ENCODE peak calls at places on chromosome 16, in six cellular contexts. Y is pancreas, O is mammary epithelial cell, W is HCT116, T is psoas muscle, Z is heart left ventricle. I is an unnamed sample.

GRCh38 chr16:80274576-80275191 is 266.1 kb upstream of the DYNLRB2 start:
- DNase-seq in Y (no peak), O (peak), W (no peak), T (no peak), Z (no peak), I (no peak)

GRCh38 chr16:84360170-84360569 is 8.2 kb upstream of the ATP2C2 start:
- DNase-seq in Y (no peak), O (peak), W (no peak), T (no peak), Z (no peak), I (no peak)

GRCh38 chr16:80683646-80684045 is 120.8 kb downstream of the CDYL2 start:
- DNase-seq in Y (no peak), O (no peak), W (no peak), T (no peak), Z (no peak), I (no peak)

GRCh38 chr16:22948603-22949368 is 134.8 kb downstream of the HS3ST2 start:
- DNase-seq in Y (peak), O (peak), W (peak), T (peak), Z (peak), I (peak)

GRCh38 chr16:12203780-12204351 is 227.3 kb downstream of the SNX29 start:
- DNase-seq in Y (no peak), O (no peak), W (no peak), T (no peak), Z (no peak), I (no peak)

GRCh38 chr16:70653809-70654771 is 7.7 kb downstream of the IL34 start:
- DNase-seq in Y (peak), O (peak), W (peak), T (peak), Z (peak), I (peak)

GRCh38 chr16:259226-259625 is 16.5 kb downstream of the RGS11 start:
- DNase-seq in Y (no peak), O (no peak), W (no peak), T (no peak), Z (no peak), I (no peak)

GRCh38 chr16:54817432-54817831 is 113.2 kb upstream of the IRX5 start:
- DNase-seq in Y (no peak), O (peak), W (no peak), T (no peak), Z (no peak), I (no peak)

GRCh38 chr16:12489362-12489761 is 314.3 kb downstream of the CPPED1 start:
- DNase-seq in Y (no peak), O (no peak), W (no peak), T (no peak), Z (no peak), I (no peak)

GRCh38 chr16:67030221-67030962 is 1.4 kb downstream of the CBFB start:
- DNase-seq in Y (no peak), O (no peak), W (no peak), T (no peak), Z (no peak), I (peak)

GRCh38 chr16:54331241-54332002 is 44.8 kb upstream of the IRX3 start:
- DNase-seq in Y (no peak), O (no peak), W (no peak), T (no peak), Z (no peak), I (no peak)

GRCh38 chr16:70437582-70438324 is 1.1 kb downstream of the ST3GAL2 start:
- DNase-seq in Y (no peak), O (peak), W (no peak), T (no peak), Z (no peak), I (no peak)

GRCh38 chr16:67246081-67246944 is 968 bp downstream of the FHOD1 start:
- DNase-seq in Y (peak), O (peak), W (peak), T (peak), Z (peak), I (peak)

DNA sequence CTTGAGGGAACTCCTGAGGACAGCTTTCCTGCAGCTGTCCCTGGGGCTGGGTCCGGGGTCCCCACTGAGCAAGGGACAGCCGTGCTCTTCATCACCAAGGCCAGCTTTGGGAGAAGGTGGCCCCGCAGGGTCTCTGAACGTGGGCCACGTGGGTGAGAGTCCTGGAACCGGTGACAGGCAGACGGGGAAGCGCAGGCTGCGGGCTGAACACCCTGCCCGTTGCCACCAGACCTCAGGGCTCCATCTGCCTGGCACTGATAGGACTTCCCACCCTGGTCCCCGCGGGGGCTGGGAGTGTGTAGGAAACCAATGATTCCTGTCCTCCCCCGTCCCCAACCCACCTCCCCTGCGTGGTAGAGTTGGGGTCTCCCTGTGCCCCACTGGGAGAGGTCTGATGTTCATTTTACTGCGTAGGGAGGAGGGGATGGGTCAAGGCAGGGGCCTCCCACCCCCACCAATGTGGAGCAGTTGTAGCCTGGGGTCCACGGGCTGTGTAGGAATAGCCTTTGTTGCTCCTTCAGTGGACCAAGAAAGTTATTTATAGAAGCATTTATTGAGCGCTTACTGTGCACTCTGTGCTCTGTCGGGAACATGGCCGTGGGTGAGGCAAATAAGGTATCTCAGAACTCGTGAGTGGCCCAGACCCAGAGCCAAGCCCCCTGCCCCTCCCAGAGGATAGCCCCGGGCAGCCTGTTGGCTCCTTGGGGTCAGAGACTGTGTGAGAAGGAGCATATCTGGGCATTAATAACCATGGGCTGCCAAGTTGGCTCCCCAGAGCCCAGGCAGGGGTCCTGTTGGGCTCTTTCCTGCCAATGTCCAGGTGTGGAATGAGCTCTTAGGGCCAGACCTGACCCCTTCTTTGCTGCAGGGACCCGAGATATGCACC is 1.3 kb downstream of the ADGRG1 start:
- DNase-seq in Y (no peak), O (no peak), W (no peak), T (no peak), Z (no peak), I (no peak)
- H3K27ac ChIP-seq in Y (peak), O (no peak), W (no peak), T (peak), Z (peak), I (no peak)

DNA sequence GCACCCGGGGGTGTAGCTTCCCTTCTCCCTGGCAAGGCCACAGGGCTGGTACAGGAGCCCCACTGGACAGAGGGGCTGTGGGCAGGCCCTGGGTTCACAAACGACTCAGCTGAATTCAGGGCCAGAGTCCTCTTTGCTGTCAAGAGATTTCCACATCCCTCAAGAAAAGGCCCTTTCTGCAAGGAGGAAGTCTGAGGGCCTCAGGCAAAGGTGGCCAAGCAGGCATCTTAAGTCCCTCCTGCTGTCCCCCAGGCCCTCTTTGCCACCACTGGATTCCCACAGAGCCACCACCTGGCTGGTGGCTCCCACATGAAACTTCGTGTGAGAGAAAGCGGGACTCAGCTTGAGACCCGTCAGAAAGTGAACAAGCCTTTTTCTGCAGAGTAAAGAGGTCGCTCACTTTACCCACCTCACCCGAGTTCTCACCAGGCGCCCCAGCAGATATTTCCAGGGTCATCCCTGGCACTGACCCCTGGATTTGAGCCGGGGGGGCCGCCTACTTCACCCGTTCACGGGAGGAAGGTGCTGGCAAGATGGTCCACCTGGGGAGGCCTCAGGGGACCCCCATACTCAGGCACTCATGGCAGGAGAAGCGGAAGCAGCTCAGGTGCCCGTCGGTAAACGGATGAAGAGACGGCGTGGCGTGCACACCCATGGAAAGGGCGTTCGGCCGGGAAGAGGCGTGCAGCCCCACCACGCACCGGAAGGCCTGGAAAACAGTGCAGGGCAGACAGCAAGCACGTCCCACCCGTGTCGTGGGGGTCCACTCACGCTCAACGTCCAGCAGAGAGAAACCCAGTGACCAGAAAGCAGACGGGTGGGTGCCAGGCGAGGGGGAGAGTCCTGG is 3.6 kb downstream of the RNF166 start:
- DNase-seq in Y (no peak), O (no peak), W (no peak), T (no peak), Z (no peak), I (no peak)
- H3K27ac ChIP-seq in Y (peak), O (no peak), W (no peak), T (peak), Z (peak), I (peak)

GRCh38 chr16:3112058-3112880 is at the start of gene ZNF205:
- DNase-seq in Y (peak), O (peak), W (no peak), T (peak), Z (peak), I (peak)
- H3K27ac ChIP-seq in Y (peak), O (peak), W (peak), T (peak), Z (peak), I (peak)

GRCh38 chr16:3759736-3760135 is 42.4 kb upstream of the TRAP1 start:
- DNase-seq in Y (no peak), O (no peak), W (no peak), T (no peak), Z (no peak), I (no peak)
- H3K27ac ChIP-seq in Y (no peak), O (no peak), W (no peak), T (no peak), Z (no peak), I (no peak)

GRCh38 chr16:26889751-26890150 is 177.0 kb upstream of the C16orf82 start:
- DNase-seq in Y (no peak), O (no peak), W (no peak), T (no peak), Z (no peak), I (no peak)

DNA sequence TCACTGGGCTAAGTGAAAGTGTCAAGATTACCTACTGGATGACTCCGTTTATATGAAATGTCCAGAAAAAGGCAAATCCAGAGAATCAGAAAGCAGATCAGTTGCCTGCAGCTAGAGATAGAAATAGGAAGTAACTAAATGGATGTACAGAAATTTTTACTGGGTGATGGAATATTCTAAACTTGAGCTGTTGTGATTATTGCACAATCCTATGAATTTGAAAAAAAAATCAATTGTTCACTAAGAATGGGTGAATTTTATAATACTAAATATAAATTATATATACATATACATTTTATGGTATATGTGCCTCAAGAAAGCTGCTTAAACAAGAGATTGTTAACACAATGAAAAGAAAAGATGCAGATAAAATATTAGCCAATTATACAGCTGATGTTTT is 181.1 kb upstream of the C16orf82 start:
- DNase-seq in Y (no peak), O (no peak), W (no peak), T (no peak), Z (no peak), I (no peak)
- H3K27ac ChIP-seq in Y (no peak), O (no peak), W (no peak), T (no peak), Z (no peak), I (no peak)

GRCh38 chr16:2835638-2836493 is 5.8 kb downstream of the ZG16B start:
- DNase-seq in Y (peak), O (peak), W (peak), T (peak), Z (peak), I (no peak)
- H3K27ac ChIP-seq in Y (peak), O (peak), W (peak), T (no peak), Z (no peak), I (no peak)

GRCh38 chr16:51875834-51876725 is 670.9 kb downstream of the TOX3 start:
- DNase-seq in Y (no peak), O (no peak), W (no peak), T (no peak), Z (no peak), I (no peak)

GRCh38 chr16:51881731-51882130 is 665.2 kb downstream of the TOX3 start:
- DNase-seq in Y (no peak), O (no peak), W (no peak), T (no peak), Z (no peak), I (no peak)

GRCh38 chr16:51876934-51877333 is 670.0 kb downstream of the TOX3 start:
- DNase-seq in Y (no peak), O (no peak), W (no peak), T (no peak), Z (no peak), I (no peak)

GRCh38 chr16:51880776-51881175 is 666.2 kb downstream of the TOX3 start:
- DNase-seq in Y (no peak), O (peak), W (no peak), T (no peak), Z (no peak), I (no peak)

DNA sequence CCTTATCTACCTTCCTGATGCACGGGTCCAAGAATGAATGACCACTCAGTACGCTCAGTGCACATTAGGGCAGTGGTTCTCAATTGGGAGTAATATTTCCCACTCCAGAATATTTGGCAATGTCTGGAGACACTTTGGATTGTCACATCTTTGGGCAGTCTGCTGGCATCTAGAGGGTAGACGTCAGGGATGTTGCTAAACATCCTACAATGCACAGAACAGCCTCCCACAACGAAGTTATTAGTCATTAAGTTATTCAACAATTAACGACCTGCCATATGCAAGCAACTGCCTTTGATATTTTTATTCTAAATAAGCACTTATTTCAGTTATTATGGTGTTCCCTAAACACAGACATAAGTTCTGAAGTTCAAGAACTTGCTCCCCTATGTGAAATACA is 669.3 kb downstream of the TOX3 start:
- DNase-seq in Y (no peak), O (no peak), W (no peak), T (no peak), Z (no peak), I (no peak)
- H3K27ac ChIP-seq in Y (no peak), O (no peak), W (no peak), T (no peak), Z (no peak), I (no peak)

DNA sequence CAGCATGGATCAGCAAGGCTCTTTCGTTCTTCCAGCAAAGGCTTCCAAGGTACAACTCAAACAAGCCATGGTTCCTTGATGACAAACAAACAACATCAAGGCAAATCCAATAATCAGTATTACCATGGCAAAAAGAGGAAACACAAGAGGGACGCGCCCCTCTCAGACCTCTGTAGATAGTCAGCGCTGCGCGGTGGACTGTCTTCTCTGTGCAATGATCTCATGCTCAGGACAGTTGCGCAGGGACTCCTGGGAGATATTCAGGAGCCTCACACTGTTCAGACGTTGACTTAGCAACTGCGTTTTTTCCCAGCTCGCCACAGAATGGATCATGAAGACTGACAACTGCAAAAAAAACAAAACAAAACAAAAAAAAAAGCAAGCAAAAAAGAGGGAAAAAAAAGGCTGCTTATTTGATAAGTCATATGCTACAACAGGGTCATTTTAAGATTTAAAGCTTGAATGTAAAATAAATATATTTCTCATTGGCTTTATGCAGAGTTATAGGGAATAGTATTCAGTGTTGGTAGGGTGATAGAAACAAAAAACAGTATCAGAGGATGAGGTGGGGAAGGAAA is 37.1 kb upstream of the ADCY7 start:
- DNase-seq in Y (no peak), O (no peak), W (no peak), T (no peak), Z (no peak), I (no peak)
- H3K27ac ChIP-seq in Y (no peak), O (no peak), W (no peak), T (no peak), Z (no peak), I (no peak)

GRCh38 chr16:8848939-8849391 is 19.8 kb downstream of the CARHSP1 start:
- DNase-seq in Y (no peak), O (peak), W (no peak), T (no peak), Z (no peak), I (no peak)

GRCh38 chr16:8847623-8848022 is 21.2 kb downstream of the CARHSP1 start:
- DNase-seq in Y (no peak), O (no peak), W (no peak), T (peak), Z (no peak), I (no peak)

GRCh38 chr16:8849411-8850011 is 19.3 kb downstream of the CARHSP1 start:
- DNase-seq in Y (no peak), O (no peak), W (no peak), T (no peak), Z (no peak), I (no peak)

GRCh38 chr16:8846401-8846932 is 22.3 kb downstream of the CARHSP1 start:
- DNase-seq in Y (no peak), O (no peak), W (no peak), T (no peak), Z (no peak), I (no peak)

DNA sequence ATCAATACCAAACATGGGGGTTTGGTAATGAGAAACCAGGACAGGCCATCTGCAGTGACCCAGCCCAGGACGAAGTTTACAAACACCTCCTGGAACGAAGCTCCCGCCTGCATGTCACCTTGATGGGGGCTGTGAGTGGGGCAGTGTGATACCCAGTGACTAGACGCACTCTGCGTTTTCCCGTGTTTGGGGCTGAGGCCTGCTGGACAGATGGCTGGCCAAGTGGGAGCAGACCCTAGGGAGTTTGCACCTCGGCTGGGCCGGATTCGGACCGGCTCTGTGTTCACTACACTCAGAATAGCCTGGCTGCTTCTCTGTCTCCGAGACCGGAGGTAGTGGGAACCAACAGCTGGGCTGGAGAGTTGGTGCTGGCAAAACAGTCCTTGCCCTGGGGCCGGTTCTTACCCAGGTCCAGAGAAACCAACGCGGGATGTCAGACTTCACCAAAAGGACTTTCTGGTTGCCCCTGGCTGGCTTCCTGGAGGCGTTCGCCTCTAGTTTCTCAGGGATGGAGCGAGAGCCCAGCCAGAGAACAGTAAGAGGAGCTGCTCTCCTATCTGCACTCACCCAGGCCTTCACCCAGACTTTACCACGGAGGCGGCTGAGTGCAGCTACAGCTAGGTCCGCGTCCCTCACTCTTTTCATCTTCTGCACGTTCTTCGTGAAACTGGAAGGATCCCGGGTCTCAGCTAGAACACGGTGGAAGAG is 20.4 kb downstream of the CARHSP1 start:
- DNase-seq in Y (no peak), O (no peak), W (no peak), T (peak), Z (no peak), I (no peak)
- H3K27ac ChIP-seq in Y (no peak), O (no peak), W (no peak), T (no peak), Z (no peak), I (no peak)

GRCh38 chr16:46908540-46909372 is 24.6 kb downstream of the GPT2 start:
- DNase-seq in Y (no peak), O (peak), W (peak), T (no peak), Z (no peak), I (no peak)
- H3K27ac ChIP-seq in Y (no peak), O (no peak), W (no peak), T (peak), Z (no peak), I (no peak)

I was measured in ascending aorta.